ENCODE peak calls at places on chromosomes 12 and 14, in seven cellular contexts. E, S, B, Y, P, I and C are unnamed samples.

GRCh38 chr12:65876898-65877721 is 52.8 kb downstream of the HMGA2 start:
- DNase-seq in E (no peak), I (no peak), S (peak), B (peak), P (no peak), Y (no peak), C (no peak)

GRCh38 chr12:23356927-23357708 is 592.4 kb downstream of the SOX5 start:
- DNase-seq in I (no peak), P (no peak), E (no peak), Y (no peak), S (no peak), B (no peak), C (no peak)

GRCh38 chr14:96150214-96150613 is 54.4 kb upstream of the BDKRB2 start:
- DNase-seq in P (no peak), Y (no peak), E (no peak), S (no peak), B (no peak), I (no peak), C (no peak)

GRCh38 chr12:100545092-100545491 is 28.4 kb upstream of the GAS2L3 start:
- DNase-seq in B (no peak), P (no peak), I (peak), Y (no peak), S (no peak), E (no peak), C (no peak)

GRCh38 chr12:50765325-50765911 is 1.5 kb downstream of the ATF1 start:
- DNase-seq in S (peak), P (peak), I (peak), B (peak), Y (no peak), E (peak), C (no peak)

GRCh38 chr14:22489247-22489551 is 99.8 kb downstream of the DAD1 start:
- DNase-seq in S (no peak), E (no peak), Y (no peak), P (no peak), I (no peak), B (no peak), C (no peak)

GRCh38 chr14:94021001-94021400 is 5.1 kb upstream of the OTUB2 start:
- DNase-seq in Y (no peak), B (no peak), E (no peak), S (no peak), I (peak), P (no peak), C (no peak)

GRCh38 chr12:111776836-111777344 is 10.2 kb downstream of the ALDH2 start:
- DNase-seq in Y (no peak), B (no peak), I (no peak), E (no peak), P (no peak), S (no peak), C (no peak)

GRCh38 chr14:102824832-102825231 is 47.6 kb downstream of the TRAF3 start:
- DNase-seq in P (no peak), B (no peak), Y (peak), I (peak), S (no peak), E (no peak), C (no peak)

GRCh38 chr14:65594153-65594881 is 181.8 kb downstream of the FUT8 start:
- DNase-seq in S (no peak), Y (no peak), B (no peak), I (peak), E (no peak), P (no peak), C (no peak)

GRCh38 chr12:64814432-64814831 is 10.0 kb upstream of the TBC1D30 start:
- DNase-seq in B (no peak), I (no peak), P (no peak), Y (no peak), E (no peak), S (no peak), C (no peak)

GRCh38 chr12:108756421-108756820 is 25.1 kb upstream of the CORO1C start:
- DNase-seq in P (no peak), Y (no peak), B (no peak), E (no peak), I (no peak), S (no peak), C (no peak)

GRCh38 chr12:3158851-3159465 is 81.8 kb downstream of the TSPAN9 start:
- DNase-seq in P (no peak), B (no peak), I (no peak), E (no peak), S (peak), Y (no peak), C (peak)

GRCh38 chr14:28412076-28412475 is 354.5 kb upstream of the FOXG1 start:
- DNase-seq in B (no peak), I (no peak), S (peak), P (no peak), E (no peak), Y (no peak), C (no peak)

GRCh38 chr12:25295361-25295760 is 44.6 kb upstream of the KRAS start:
- DNase-seq in S (no peak), I (no peak), E (no peak), P (no peak), B (no peak), Y (no peak), C (no peak)

GRCh38 chr14:55532645-55533309 is 47.2 kb upstream of the KTN1 start:
- DNase-seq in P (no peak), S (no peak), Y (no peak), B (peak), E (no peak), I (no peak), C (no peak)
- TF ChIP-seq CTCF in P (no peak), S (peak), Y (peak), B (no peak), E (peak), I (no peak), C (peak)

GRCh38 chr12:46432325-46432724 is 59.8 kb upstream of the SLC38A2 start:
- DNase-seq in Y (no peak), P (no peak), B (no peak), I (peak), E (no peak), S (no peak), C (no peak)
- TF ChIP-seq CTCF in Y (no peak), P (no peak), B (no peak), I (no peak), E (no peak), S (no peak), C (no peak)

GRCh38 chr14:26282578-26282977 is 315.3 kb downstream of the NOVA1 start:
- DNase-seq in Y (no peak), S (no peak), B (no peak), P (no peak), E (no peak), I (no peak), C (no peak)

GRCh38 chr14:26281280-26281998 is 316.4 kb downstream of the NOVA1 start:
- DNase-seq in Y (no peak), E (no peak), P (no peak), I (peak), B (peak), S (peak), C (peak)

GRCh38 chr14:26276757-26277156 is 321.1 kb downstream of the NOVA1 start:
- DNase-seq in S (no peak), I (peak), Y (no peak), E (no peak), B (peak), P (no peak), C (no peak)
- TF ChIP-seq CTCF in S (peak), I (no peak), Y (no peak), E (peak), B (no peak), P (peak), C (peak)

DNA sequence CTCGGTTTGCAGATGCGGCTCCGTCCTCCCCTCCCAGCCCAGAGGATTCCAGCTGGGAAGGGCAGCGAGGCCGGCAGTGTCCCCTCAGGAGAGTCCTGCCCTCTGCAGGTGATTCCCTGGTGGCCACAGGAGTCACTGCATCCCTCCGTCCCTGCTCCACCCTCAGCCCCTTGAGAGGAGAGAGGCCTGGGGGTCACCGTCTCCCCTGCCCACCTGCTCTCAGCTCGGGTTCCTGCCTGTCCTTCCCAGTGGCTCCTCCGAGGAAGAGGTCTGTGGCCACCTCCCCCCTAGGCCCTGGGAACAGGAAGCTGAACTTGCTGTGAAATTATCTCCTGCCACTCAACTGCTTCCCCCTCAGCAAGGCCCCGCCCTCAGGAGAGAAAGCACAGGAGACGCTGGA is 12.9 kb upstream of the GALNT9 start:
- DNase-seq in B (peak), Y (no peak), E (no peak), S (no peak), I (peak), P (no peak), C (no peak)
- TF ChIP-seq CTCF in B (peak), Y (no peak), E (peak), S (peak), I (peak), P (no peak), C (no peak)

GRCh38 chr14:74244115-74244514 is 4.9 kb downstream of the VSX2 start:
- DNase-seq in E (no peak), Y (no peak), I (no peak), S (no peak), B (no peak), P (no peak), C (no peak)
- TF ChIP-seq CTCF in E (peak), Y (no peak), I (no peak), S (no peak), B (no peak), P (no peak), C (no peak)

DNA sequence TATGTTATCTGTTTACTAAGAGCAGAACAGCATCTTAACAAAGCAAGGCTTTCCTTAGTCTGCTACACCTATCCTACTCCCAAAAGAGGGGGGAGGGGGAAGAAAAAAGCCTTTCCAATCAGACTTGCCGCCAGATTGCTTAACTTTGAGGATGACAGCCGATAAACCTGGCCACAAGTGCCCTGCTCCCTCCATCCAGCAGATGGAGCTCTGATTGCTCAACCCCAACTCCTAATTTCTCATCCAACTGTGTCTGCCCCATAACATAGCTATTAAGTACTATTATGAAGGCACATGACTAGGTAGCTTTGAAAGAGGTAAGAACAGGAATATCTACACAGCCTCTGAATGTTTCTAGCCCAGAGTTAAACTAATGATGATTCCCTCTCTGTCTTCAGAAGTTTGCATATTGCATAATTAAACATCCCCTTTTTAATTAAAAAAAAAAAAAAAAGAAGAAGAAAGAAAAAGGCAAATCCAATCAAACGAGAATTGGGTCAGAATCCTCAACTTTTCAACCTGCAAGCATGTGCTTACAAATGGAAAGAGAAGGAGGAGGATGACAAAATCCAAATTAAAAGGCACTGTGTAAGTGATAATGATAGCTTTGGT is 247.4 kb downstream of the GALC start:
- DNase-seq in S (peak), P (no peak), B (peak), I (peak), E (no peak), Y (no peak), C (peak)
- TF ChIP-seq CTCF in S (peak), P (peak), B (peak), I (peak), E (peak), Y (peak), C (peak)

DNA sequence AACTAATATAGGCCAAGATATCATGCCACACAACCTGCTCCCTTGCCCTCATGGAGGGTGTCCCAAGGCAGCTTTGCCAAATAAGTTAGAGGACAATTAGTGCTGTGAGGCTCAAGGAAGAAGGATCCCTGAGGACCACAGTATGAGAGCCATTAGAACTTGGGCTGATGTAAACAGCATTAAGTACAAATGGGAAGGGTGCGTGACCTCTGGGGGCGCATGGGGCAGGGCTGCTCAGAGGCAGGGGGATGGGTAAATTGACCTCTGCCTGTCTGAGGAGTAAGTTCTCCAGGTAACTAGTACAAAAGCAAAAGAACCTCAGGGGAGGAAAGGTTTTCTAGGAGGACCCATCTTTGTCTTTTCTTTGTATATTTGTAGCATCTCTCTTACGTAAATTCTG is 16.2 kb upstream of the VWF start:
- DNase-seq in S (no peak), B (no peak), E (no peak), Y (no peak), I (no peak), P (no peak), C (no peak)
- TF ChIP-seq CTCF in S (no peak), B (no peak), E (no peak), Y (no peak), I (no peak), P (no peak), C (no peak)